ENCODE peak calls at places on chromosomes 11 and 22, in seven cellular contexts. H is H1; G is CD8-positive, alpha-beta T cell; J is brain microvascular endothelial cell; L is A673; B is ovary; R is spleen. T is an unnamed sample.

GRCh38 chr11:61141601-61142028 is 19.6 kb downstream of the VPS37C start:
- DNase-seq in B (no peak), J (no peak), H (no peak), R (peak), G (no peak), L (no peak), T (no peak)

GRCh38 chr11:20256925-20257324 is 96.7 kb upstream of the DBX1 start:
- DNase-seq in B (no peak), R (no peak), L (no peak), J (no peak), G (no peak), H (no peak), T (no peak)

GRCh38 chr22:20751185-20751851 is 22.6 kb upstream of the SERPIND1 start:
- DNase-seq in L (no peak), R (no peak), J (no peak), H (peak), B (no peak), G (no peak), T (no peak)

GRCh38 chr11:59201376-59201775 is 11.4 kb downstream of the MPEG1 start:
- DNase-seq in H (no peak), L (no peak), B (no peak), R (no peak), G (no peak), J (no peak), T (no peak)

GRCh38 chr11:36048496-36049247 is 104.8 kb downstream of the LDLRAD3 start:
- DNase-seq in J (no peak), H (no peak), L (no peak), R (no peak), G (no peak), B (no peak), T (no peak)

GRCh38 chr22:30882181-30882771 is 86.3 kb downstream of the MORC2 start:
- DNase-seq in H (no peak), G (no peak), J (no peak), B (no peak), L (no peak), R (no peak), T (peak)

GRCh38 chr11:10564692-10565318 is 3.7 kb downstream of the LYVE1 start:
- DNase-seq in B (peak), L (peak), R (no peak), H (no peak), J (no peak), G (no peak), T (no peak)

GRCh38 chr11:71946144-71946571 is 17.3 kb downstream of the RNF121 start:
- DNase-seq in R (no peak), H (no peak), J (peak), G (no peak), L (no peak), B (no peak), T (no peak)

GRCh38 chr11:77040889-77041288 is 6.7 kb downstream of the B3GNT6 start:
- DNase-seq in J (no peak), L (no peak), B (no peak), G (no peak), R (no peak), H (no peak), T (no peak)

GRCh38 chr11:36015806-36016205 is 71.9 kb downstream of the LDLRAD3 start:
- DNase-seq in R (no peak), L (no peak), B (peak), J (no peak), G (no peak), H (no peak), T (no peak)

GRCh38 chr11:21948876-21949275 is 244.0 kb upstream of the ANO5 start:
- DNase-seq in L (no peak), R (no peak), H (no peak), J (no peak), G (no peak), B (no peak), T (no peak)

GRCh38 chr11:21944577-21944976 is 248.3 kb upstream of the ANO5 start:
- DNase-seq in H (no peak), B (no peak), R (no peak), G (no peak), J (no peak), L (no peak), T (no peak)

GRCh38 chr11:21949741-21950413 is 243.0 kb upstream of the ANO5 start:
- DNase-seq in L (no peak), R (no peak), B (no peak), G (no peak), J (no peak), H (no peak), T (no peak)
- H3K27ac ChIP-seq in L (no peak), R (no peak), B (no peak), G (no peak), J (no peak), H (no peak), T (no peak)

DNA sequence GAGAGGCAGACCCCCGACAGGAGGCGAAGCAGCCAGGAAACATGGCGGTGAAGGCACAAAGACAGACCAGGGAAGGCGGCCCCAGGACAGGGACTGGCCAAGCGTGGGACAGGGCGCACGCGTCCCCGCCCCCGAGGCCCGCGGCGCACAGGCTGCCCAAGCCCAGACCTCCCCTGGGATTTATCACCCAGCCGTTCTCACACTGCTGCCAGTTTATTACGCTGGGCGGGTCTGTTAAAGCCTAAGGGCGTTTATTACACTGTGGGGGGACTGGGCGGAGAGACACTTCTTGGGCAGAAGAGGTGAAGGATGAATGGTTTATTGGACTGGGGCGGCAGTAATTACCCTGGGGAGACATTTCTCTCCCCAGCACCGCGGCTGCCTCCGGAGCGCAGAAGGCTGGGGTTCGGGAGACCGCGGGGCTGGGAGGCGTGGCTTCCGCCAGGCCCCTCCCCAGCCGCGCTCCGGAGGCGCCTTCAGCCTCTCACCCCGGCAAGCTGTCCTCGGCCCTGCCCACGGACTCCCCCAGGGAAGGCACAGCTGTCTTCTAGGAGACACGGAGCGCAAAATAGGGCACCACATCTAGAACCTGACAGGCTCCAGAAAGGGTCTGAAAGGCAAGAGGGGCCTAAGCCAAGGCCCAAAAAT is 47.1 kb downstream of the SLC22A12 start:
- DNase-seq in L (peak), G (no peak), B (no peak), J (no peak), H (peak), R (no peak), T (no peak)
- H3K4me3 ChIP-seq in L (peak), G (no peak), B (peak), J (no peak), H (peak), R (peak), T (no peak)

GRCh38 chr11:75463106-75463774 is 30.2 kb upstream of the KLHL35 start:
- DNase-seq in J (no peak), L (no peak), R (peak), B (no peak), G (no peak), H (no peak), T (peak)

GRCh38 chr11:75467311-75467710 is 34.3 kb upstream of the KLHL35 start:
- DNase-seq in J (no peak), L (no peak), R (peak), H (no peak), B (no peak), G (no peak), T (peak)

GRCh38 chr11:75467881-75468280 is 34.9 kb upstream of the KLHL35 start:
- DNase-seq in B (no peak), J (no peak), G (no peak), L (no peak), H (no peak), R (peak), T (peak)

GRCh38 chr11:75468534-75469340 is 35.7 kb upstream of the KLHL35 start:
- DNase-seq in B (peak), H (no peak), L (no peak), G (no peak), R (peak), J (peak), T (peak)

DNA sequence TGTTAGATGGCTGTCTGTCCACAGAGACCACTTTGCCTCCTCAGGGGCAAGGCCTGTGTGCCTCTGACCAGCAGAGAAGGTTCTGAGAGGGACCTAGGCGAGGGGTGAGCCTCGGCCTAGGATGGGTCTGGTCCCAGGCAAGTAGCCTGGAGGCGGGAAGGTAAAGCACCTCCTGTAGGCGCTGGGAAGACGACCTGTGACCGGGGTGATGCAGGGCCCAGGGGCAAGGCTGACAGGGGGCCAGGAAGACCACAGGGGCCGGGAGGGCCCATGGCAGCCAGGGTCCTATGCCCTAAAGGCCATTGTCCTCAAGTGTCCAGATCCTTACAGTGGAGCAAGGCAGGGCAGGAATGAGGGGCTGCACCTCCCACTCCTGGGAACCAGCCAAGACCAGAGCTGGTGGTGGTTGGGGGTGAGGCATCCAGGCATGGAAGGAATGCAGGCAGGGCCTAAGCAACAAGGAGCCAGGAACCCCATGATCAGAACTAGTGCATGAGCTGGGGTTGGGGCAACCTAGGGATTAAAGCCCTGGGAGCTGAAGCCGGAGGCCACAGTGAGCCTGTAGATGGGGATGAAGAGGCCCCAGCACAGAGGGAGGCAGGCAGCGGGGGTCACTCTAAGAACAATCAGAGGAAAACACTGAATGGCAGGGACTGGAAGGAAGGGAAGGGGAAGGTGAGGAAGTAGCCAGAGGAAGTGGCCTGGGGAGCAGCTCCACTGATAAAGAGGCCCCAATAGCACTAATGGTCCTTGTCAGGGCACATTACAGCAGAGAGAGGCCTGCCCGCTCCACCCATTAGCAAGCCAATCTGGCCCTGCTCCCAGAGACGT is 32.9 kb upstream of the KLHL35 start:
- DNase-seq in R (peak), G (no peak), B (no peak), H (no peak), J (peak), L (no peak), T (peak)
- TF ChIP-seq CTCF in R (no peak), G (no peak), B (no peak), H (no peak), J (no peak), L (no peak), T (no peak)

DNA sequence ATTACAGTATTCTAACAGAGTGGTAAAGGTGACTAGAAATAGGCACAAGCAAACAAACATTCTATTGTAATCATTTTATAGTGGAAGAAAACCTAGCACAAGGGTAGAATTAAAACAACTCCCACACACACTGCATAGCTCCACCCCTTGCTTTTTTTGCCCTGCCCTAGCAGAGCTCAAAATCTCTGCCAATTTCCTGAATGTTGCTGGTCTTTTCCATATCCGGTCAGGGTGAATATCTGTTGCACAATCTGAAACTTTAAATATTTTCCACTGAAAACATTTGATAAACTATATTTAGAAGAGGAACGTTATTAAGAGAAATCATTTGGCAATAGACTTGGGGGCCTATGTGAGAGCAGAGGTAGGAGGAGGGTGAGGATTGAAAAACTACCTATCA is 2.7 kb downstream of the SPA17 start:
- DNase-seq in R (no peak), H (no peak), L (peak), G (no peak), J (peak), B (no peak), T (no peak)
- H3K27ac ChIP-seq in R (peak), H (no peak), L (no peak), G (no peak), J (no peak), B (no peak), T (peak)

DNA sequence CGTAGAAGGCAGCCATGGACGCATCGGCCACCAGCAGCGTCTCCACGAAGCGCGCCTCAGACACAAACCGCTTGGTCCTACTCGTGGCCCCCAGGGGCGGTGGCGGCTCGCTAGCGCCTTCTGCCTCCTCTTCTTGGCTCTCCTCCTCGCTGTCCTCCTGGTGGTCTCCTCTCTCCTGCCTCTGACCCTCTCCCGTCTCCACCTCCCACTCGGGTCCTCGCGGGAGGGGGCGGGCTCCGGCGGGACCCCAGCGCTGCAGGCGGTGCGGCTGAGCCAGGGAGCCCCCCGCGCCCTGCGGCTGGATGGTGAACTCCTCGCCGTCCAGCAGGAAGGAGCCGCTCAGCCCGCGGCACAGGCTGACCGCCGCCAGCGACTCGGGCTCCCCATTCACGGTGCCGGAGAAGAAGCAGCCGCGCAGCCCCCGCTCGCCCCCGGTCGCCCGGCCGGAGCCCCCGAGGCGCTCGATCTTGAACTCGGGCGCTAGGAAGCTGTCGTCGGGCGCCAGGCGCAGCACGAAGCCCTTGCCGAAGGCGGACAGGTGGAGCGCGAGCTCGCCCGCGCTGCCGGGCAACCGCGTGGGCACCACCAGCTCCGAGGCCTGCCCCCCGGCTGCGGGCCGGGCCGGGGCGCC is 713 bp downstream of the ADAMTS8 start:
- DNase-seq in R (no peak), B (no peak), H (peak), G (no peak), L (no peak), J (no peak), T (peak)
- H3K4me3 ChIP-seq in R (peak), B (peak), H (peak), G (no peak), L (peak), J (no peak), T (peak)

DNA sequence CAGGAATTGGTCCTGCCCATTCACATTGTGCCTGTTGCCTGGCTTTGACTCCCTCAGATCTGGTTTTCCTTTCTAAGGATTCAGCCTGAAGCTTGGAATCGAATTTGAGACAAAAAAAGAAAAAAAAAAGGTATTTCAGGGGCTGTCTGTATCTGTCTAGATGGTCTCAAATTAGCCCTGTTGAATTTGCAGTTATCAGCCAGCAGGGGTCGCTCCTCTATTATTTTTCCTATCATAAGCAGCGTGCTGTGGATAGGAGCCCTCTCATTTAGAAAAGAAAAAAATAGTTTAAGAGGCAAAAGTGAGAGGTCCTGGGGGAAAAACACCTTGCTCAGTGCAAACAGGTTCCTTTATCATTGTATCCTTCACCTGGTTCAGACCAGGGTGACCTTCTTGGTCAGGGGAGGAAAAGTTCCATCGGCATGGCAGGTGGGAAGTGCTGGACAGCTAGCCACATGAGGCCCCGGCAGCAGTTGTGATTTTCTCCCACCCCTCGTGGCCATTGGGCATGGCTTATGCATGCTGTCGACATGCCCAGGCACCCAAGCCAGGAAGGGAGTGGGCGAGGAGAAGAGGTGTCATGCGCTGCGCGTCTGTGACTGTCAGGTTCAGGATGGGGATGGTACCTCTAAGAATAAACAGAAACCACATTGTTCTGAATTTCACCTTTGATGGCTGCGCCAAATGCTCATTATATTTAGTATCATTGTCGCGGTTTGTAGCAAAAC is 13.1 kb downstream of the OR5AK2 start:
- DNase-seq in G (no peak), B (no peak), H (no peak), J (peak), L (peak), R (no peak), T (no peak)
- TF ChIP-seq CTCF in G (no peak), B (no peak), H (no peak), J (peak), L (peak), R (no peak), T (no peak)

GRCh38 chr11:11735586-11735985 is 106.2 kb upstream of the USP47 start:
- DNase-seq in G (no peak), H (no peak), B (no peak), R (no peak), L (no peak), J (no peak), T (no peak)

GRCh38 chr11:11732116-11732515 is 109.7 kb upstream of the USP47 start:
- DNase-seq in H (no peak), L (no peak), R (no peak), J (peak), G (no peak), B (no peak), T (no peak)

GRCh38 chr11:11728371-11728770 is 106.6 kb upstream of the GALNT18 start:
- DNase-seq in G (no peak), J (no peak), B (no peak), R (no peak), H (no peak), L (no peak), T (no peak)

GRCh38 chr11:11731311-11732083 is 109.7 kb upstream of the GALNT18 start:
- DNase-seq in R (no peak), B (no peak), J (peak), L (peak), G (no peak), H (no peak), T (no peak)

GRCh38 chr11:11733246-11733763 is 108.5 kb upstream of the USP47 start:
- DNase-seq in G (no peak), L (no peak), J (no peak), R (no peak), H (no peak), B (no peak), T (no peak)
- H3K27ac ChIP-seq in G (no peak), L (no peak), J (no peak), R (no peak), H (no peak), B (no peak), T (no peak)

DNA sequence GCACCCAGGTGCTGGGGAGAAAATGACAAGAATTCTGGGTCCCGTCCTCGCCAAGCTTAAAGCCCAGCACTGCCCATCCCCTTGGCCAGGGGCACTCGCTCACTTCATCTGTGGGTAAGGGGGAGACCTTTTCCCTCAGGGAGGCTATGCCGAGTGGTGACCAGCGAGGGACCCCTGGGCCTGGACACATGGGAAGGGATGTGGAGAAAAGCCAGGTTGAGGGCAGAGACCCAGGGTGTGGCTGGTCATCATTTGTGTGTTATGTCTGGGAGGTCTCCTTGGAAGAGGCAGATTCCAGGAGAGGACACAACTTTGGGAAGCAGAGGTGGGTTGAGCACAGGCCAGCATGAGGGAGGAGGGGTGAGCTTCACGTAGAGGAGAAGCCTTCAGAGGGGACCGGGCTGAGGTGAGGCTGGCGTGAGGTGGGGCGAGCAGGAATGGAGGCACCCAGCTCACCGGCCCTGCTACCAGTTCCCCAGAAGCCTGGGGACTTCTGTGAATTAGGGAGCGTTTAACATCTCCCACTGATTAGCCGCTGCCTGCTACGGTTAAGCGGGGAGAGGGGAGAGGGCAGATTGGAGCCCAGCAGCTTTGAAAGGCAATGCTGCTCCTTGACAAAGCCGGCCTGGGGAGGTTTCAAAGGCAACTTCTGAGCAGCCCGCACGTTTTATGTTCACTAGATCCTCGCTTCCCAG is 25.8 kb upstream of the NECTIN1 start:
- DNase-seq in L (no peak), B (no peak), R (peak), J (no peak), G (no peak), H (no peak), T (no peak)
- H3K4me3 ChIP-seq in L (no peak), B (no peak), R (no peak), J (no peak), G (no peak), H (no peak), T (no peak)

DNA sequence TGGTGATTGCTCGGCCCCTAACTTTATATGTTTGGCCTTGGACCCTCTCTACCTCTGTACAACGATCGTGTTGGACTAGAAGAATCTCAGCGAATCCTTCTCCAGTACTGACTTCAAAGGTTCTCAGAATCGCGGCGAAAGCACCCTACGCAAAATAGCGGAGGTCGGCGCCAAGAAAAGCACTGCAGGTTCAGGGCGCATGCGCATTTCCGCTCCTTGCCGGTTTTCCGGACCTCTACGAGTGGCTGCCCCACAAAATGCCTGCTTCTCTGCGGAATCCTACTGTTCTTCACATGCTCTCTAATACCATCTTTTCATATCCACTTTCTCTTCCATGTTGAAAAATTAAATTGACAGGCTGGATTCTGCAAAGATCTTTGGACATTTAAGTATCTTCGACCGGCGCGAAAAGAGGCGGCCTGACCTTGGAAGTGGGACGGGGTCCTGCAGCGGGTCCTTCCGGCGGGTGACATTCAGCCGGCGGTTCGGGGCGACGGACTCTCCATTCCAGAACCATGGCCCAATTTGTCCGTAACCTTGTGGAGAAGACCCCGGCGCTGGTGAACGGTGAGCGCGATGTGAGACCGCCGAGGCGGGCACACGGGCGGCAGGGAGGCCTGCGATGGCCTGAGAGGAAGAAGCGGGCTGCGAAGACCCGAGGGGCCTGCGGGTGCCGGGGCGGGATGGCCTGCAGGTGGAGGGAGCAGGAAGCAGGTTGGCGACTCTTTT is at the start of gene ATP5MG:
- DNase-seq in H (peak), L (peak), R (peak), G (peak), J (peak), B (peak), T (peak)
- TF ChIP-seq CTCF in H (no peak), L (peak), R (peak), G (no peak), J (peak), B (no peak), T (no peak)

T was measured in lower lobe of right lung.